ENCODE peak calls at places on chromosome 12, in six cellular contexts. K is adrenal gland; T is activated naive CD4-positive, alpha-beta T cell treated with anti-CD3 and anti-CD28 coated beads, Interleukin-2, amount 50 U/mL, for 72 hours; N is aorta; R is anterior cingulate cortex; S is stimulated activated CD8-positive, alpha-beta memory T cell treated with anti-CD3 and anti-CD28 coated beads, Interleukin-12 subunit alpha, Interleukin-12 subunit beta, amount 100 ng/mL, for 1 hour. F is an unnamed sample.

GRCh38 chr12:124402281-124403066 is 107.6 kb downstream of the RFLNA start:
- DNase-seq in K (no peak), T (no peak), N (no peak), R (no peak), S (no peak), F (no peak)

GRCh38 chr12:53192531-53193021 is 11.9 kb upstream of the CSAD start:
- DNase-seq in K (no peak), T (no peak), N (peak), R (no peak), S (no peak), F (no peak)

GRCh38 chr12:131242741-131243496 is 289.2 kb downstream of the ADGRD1 start:
- DNase-seq in K (no peak), T (no peak), N (peak), R (no peak), S (no peak), F (no peak)

GRCh38 chr12:12016284-12017100 is 54.2 kb upstream of the BCL2L14 start:
- DNase-seq in K (no peak), T (no peak), N (no peak), R (no peak), S (no peak), F (no peak)

GRCh38 chr12:30010071-30011052 is 226.6 kb upstream of the TMTC1 start:
- DNase-seq in K (no peak), T (no peak), N (no peak), R (no peak), S (no peak), F (no peak)

GRCh38 chr12:23906329-23906728 is 43.1 kb downstream of the SOX5 start:
- DNase-seq in K (no peak), T (no peak), N (no peak), R (no peak), S (no peak), F (no peak)

GRCh38 chr12:728781-729180 is 23.6 kb upstream of the WNK1 start:
- DNase-seq in K (no peak), T (no peak), N (no peak), R (no peak), S (no peak), F (no peak)

GRCh38 chr12:4609071-4609470 is 39.8 kb downstream of the AKAP3 start:
- DNase-seq in K (no peak), T (no peak), N (no peak), R (no peak), S (no peak), F (no peak)

GRCh38 chr12:15719230-15719629 is 70.0 kb downstream of the EPS8 start:
- DNase-seq in K (no peak), T (no peak), N (no peak), R (no peak), S (no peak), F (no peak)

GRCh38 chr12:29662737-29663323 is 120.9 kb downstream of the TMTC1 start:
- DNase-seq in K (no peak), T (no peak), N (no peak), R (no peak), S (no peak), F (no peak)

GRCh38 chr12:47079365-47079893 is at the start of gene PCED1B:
- DNase-seq in K (peak), T (peak), N (peak), R (peak), S (peak), F (peak)

GRCh38 chr12:114729731-114730130 is 45.8 kb upstream of the TBX3 start:
- DNase-seq in K (no peak), T (no peak), N (no peak), R (no peak), S (no peak), F (no peak)

F was measured in right lobe of liver.